ENCODE peak calls at places on chromosomes 2 and 18, in nine cellular contexts. T is stimulated activated CD4-positive, alpha-beta T cell treated with anti-CD3 and anti-CD28 coated beads, Interleukin-15, amount 100 ng/mL, for 1 hour; X is HTR-8/SVneo; O is HFFc6; A is kidney tubule cell; N is right cardiac atrium; G is GM23338; H is mucosa of gallbladder; Y is AG08395. C is an unnamed sample.

GRCh38 chr2:146041291-146041868 is 1521.5 kb upstream of the ZEB2 start:
- DNase-seq in T (no peak), X (no peak), O (no peak), A (no peak), N (no peak), G (no peak), H (no peak), Y (no peak), C (no peak)

GRCh38 chr2:146370821-146371220 is 1474.0 kb upstream of the ACVR2A start:
- DNase-seq in T (no peak), X (peak; percentile 15), O (peak; percentile 7), A (no peak), N (no peak), G (no peak), H (no peak), Y (peak; percentile 12), C (no peak)

GRCh38 chr2:158575051-158575635 is 118.4 kb downstream of the PKP4 start:
- DNase-seq in T (no peak), X (no peak), O (peak; percentile 3), A (peak; percentile 16), N (no peak), G (no peak), H (no peak), Y (no peak), C (no peak)

GRCh38 chr2:105780606-105781005 is 35.9 kb downstream of the NCK2 start:
- DNase-seq in T (no peak), X (no peak), O (no peak), A (no peak), N (no peak), G (no peak), H (no peak), Y (no peak), C (no peak)

GRCh38 chr2:37324536-37324785 is 172 bp downstream of the PRKD3 start:
- DNase-seq in T (no peak), X (no peak), O (peak; percentile 53), A (no peak), N (peak; percentile 86), G (no peak), H (peak; percentile 76), Y (no peak), C (no peak)

GRCh38 chr2:155840661-155841060 is 491.9 kb downstream of the NR4A2 start:
- DNase-seq in T (no peak), X (no peak), O (no peak), A (no peak), N (no peak), G (no peak), H (no peak), Y (no peak), C (no peak)

GRCh38 chr2:20578266-20578894 is 72.5 kb downstream of the HS1BP3 start:
- DNase-seq in T (no peak), X (no peak), O (no peak), A (no peak), N (no peak), G (no peak), H (no peak), Y (no peak), C (no peak)

GRCh38 chr2:172251231-172251630 is 148.5 kb upstream of the DLX2 start:
- DNase-seq in T (no peak), X (no peak), O (peak; percentile 56), A (peak; percentile 52), N (no peak), G (no peak), H (no peak), Y (peak; percentile 47), C (no peak)

GRCh38 chr2:238845583-238846480 is 2.1 kb upstream of the TWIST2 start:
- DNase-seq in T (no peak), X (no peak), O (no peak), A (no peak), N (no peak), G (peak; percentile 21), H (no peak), Y (no peak), C (no peak)

GRCh38 chr18:48844271-48844670 is 106.5 kb downstream of the SMAD7 start:
- DNase-seq in T (no peak), X (no peak), O (no peak), A (no peak), N (peak; percentile 6), G (no peak), H (no peak), Y (no peak), C (no peak)

GRCh38 chr2:168211664-168212163 is 35.7 kb downstream of the STK39 start:
- DNase-seq in T (no peak), X (no peak), O (no peak), A (peak; percentile 62), N (no peak), G (no peak), H (no peak), Y (no peak), C (no peak)

GRCh38 chr18:48293954-48294893 is 115.0 kb downstream of the ZBTB7C start:
- DNase-seq in T (no peak), X (no peak), O (no peak), A (no peak), N (no peak), G (no peak), H (no peak), Y (no peak), C (no peak)

GRCh38 chr2:70656421-70657010 is 102.9 kb upstream of the TGFA start:
- DNase-seq in T (no peak), X (no peak), O (no peak), A (no peak), N (no peak), G (no peak), H (no peak), Y (no peak), C (no peak)

GRCh38 chr2:191190439-191190838 is 39.6 kb upstream of the STAT4 start:
- DNase-seq in T (no peak), X (no peak), O (no peak), A (no peak), N (no peak), G (no peak), H (no peak), Y (no peak), C (no peak)

GRCh38 chr18:9380571-9381390 is 46.2 kb downstream of the TWSG1 start:
- DNase-seq in T (no peak), X (no peak), O (peak; percentile 4), A (no peak), N (no peak), G (no peak), H (no peak), Y (peak; percentile 44), C (no peak)

GRCh38 chr2:88110830-88111229 is 17.0 kb downstream of the FABP1 start:
- DNase-seq in T (no peak), X (no peak), O (no peak), A (no peak), N (no peak), G (no peak), H (no peak), Y (no peak), C (no peak)

GRCh38 chr2:101435011-101435862 is 39.7 kb downstream of the RFX8 start:
- DNase-seq in T (no peak), X (no peak), O (peak; percentile 34), A (no peak), N (peak; percentile 43), G (peak; percentile 75), H (no peak), Y (peak; percentile 46), C (no peak)

GRCh38 chr2:128310761-128311160 is 7.9 kb downstream of the HS6ST1 start:
- DNase-seq in T (no peak), X (no peak), O (no peak), A (no peak), N (no peak), G (no peak), H (no peak), Y (no peak), C (no peak)

GRCh38 chr2:11679491-11680130 is 9.6 kb upstream of the NTSR2 start:
- DNase-seq in T (no peak), X (no peak), O (no peak), A (no peak), N (no peak), G (no peak), H (no peak), Y (no peak), C (no peak)

GRCh38 chr18:75111673-75112485 is 97.1 kb downstream of the PTGR3 start:
- DNase-seq in T (no peak), X (no peak), O (no peak), A (peak; percentile 29), N (no peak), G (no peak), H (no peak), Y (no peak), C (no peak)

GRCh38 chr18:42030586-42031182 is 75.7 kb downstream of the PIK3C3 start:
- DNase-seq in T (no peak), X (peak; percentile 21), O (peak; percentile 23), A (peak; percentile 38), N (no peak), G (peak; percentile 67), H (no peak), Y (peak; percentile 47), C (peak; percentile 10)

GRCh38 chr2:119758881-119759450 is 756 bp upstream of the PTPN4 start:
- DNase-seq in T (no peak), X (no peak), O (no peak), A (no peak), N (no peak), G (peak; percentile 58), H (no peak), Y (no peak), C (no peak)

GRCh38 chr18:6731197-6731596 is 1.7 kb downstream of the ARHGAP28 start:
- DNase-seq in T (no peak), X (no peak), O (peak; percentile 45), A (peak; percentile 28), N (no peak), G (peak; percentile 25), H (no peak), Y (peak; percentile 41), C (no peak)

GRCh38 chr2:96163768-96164429 is 18.7 kb upstream of the DUSP2 start:
- DNase-seq in T (peak; percentile 76), X (no peak), O (no peak), A (no peak), N (no peak), G (no peak), H (no peak), Y (no peak), C (no peak)

GRCh38 chr2:106596844-106597243 is 109.7 kb downstream of the CD8B2 start:
- DNase-seq in T (no peak), X (no peak), O (no peak), A (no peak), N (no peak), G (peak; percentile 67), H (no peak), Y (no peak), C (no peak)

GRCh38 chr2:73059106-73059505 is 12.4 kb downstream of the SFXN5 start:
- DNase-seq in T (no peak), X (no peak), O (no peak), A (no peak), N (no peak), G (no peak), H (no peak), Y (no peak), C (no peak)

GRCh38 chr18:13553449-13553848 is 172.9 kb downstream of the FAM210A start:
- DNase-seq in T (no peak), X (no peak), O (no peak), A (no peak), N (no peak), G (no peak), H (no peak), Y (no peak), C (no peak)

GRCh38 chr2:42938671-42939370 is 146.4 kb upstream of the HAAO start:
- DNase-seq in T (no peak), X (no peak), O (no peak), A (no peak), N (no peak), G (no peak), H (no peak), Y (no peak), C (no peak)

GRCh38 chr2:154978244-154978643 is 279.7 kb downstream of the KCNJ3 start:
- DNase-seq in T (no peak), X (no peak), O (no peak), A (no peak), N (no peak), G (no peak), H (no peak), Y (no peak), C (no peak)

GRCh38 chr2:33110461-33110860 is 163.7 kb downstream of the LTBP1 start:
- DNase-seq in T (no peak), X (no peak), O (no peak), A (no peak), N (no peak), G (no peak), H (no peak), Y (no peak), C (no peak)

GRCh38 chr2:30127016-30127893 is 19.6 kb upstream of the YPEL5 start:
- DNase-seq in T (no peak), X (no peak), O (no peak), A (no peak), N (no peak), G (no peak), H (no peak), Y (peak; percentile 43), C (no peak)